ENCODE peak calls at places on chromosomes 5 and 9, in five cellular contexts. T, V, L, W and J are unnamed samples.

GRCh38 chr9:127162046-127162445 is 39.6 kb upstream of the ANGPTL2 start:
- DNase-seq in T (no peak), V (no peak), L (no peak), W (peak; percentile 31), J (no peak)

GRCh38 chr9:78903581-78903980 is 606.7 kb downstream of the PSAT1 start:
- DNase-seq in T (no peak), V (no peak), L (no peak), W (no peak), J (no peak)

GRCh38 chr5:160064441-160064840 is 54.8 kb downstream of the PWWP2A start:
- DNase-seq in T (no peak), V (no peak), L (no peak), W (no peak), J (no peak)

GRCh38 chr5:53167836-53168235 is 58.3 kb upstream of the MOCS2 start:
- DNase-seq in T (no peak), V (no peak), L (no peak), W (no peak), J (no peak)

GRCh38 chr5:107671742-107672211 is 1.0 kb upstream of the EFNA5 start:
- DNase-seq in T (no peak), V (peak; percentile 47), L (no peak), W (no peak), J (no peak)

GRCh38 chr5:172843825-172844576 is 9.9 kb downstream of the ERGIC1 start:
- DNase-seq in T (no peak), V (no peak), L (no peak), W (no peak), J (no peak)

GRCh38 chr9:5832093-5832542 is 799 bp downstream of the ERMP1 start:
- DNase-seq in T (no peak), V (no peak), L (no peak), W (peak; percentile 58), J (no peak)

GRCh38 chr9:36725777-36726356 is 153.2 kb downstream of the MELK start:
- DNase-seq in T (no peak), V (no peak), L (no peak), W (no peak), J (no peak)

GRCh38 chr5:169629847-169630548 is 7.1 kb upstream of the DOCK2 start:
- DNase-seq in T (no peak), V (no peak), L (no peak), W (no peak), J (no peak)

GRCh38 chr9:128551652-128552152 is 685 bp upstream of the SPTAN1 start:
- DNase-seq in T (no peak), V (no peak), L (no peak), W (no peak), J (no peak)

GRCh38 chr5:149747833-149748366 is 17.8 kb downstream of the PPARGC1B start:
- DNase-seq in T (no peak), V (no peak), L (no peak), W (no peak), J (no peak)

GRCh38 chr5:52876456-52876855 is 88.7 kb downstream of the ITGA1 start:
- DNase-seq in T (no peak), V (no peak), L (no peak), W (no peak), J (no peak)

GRCh38 chr9:122844137-122844536 is 15.7 kb upstream of the PDCL start:
- DNase-seq in T (no peak), V (no peak), L (no peak), W (no peak), J (no peak)

GRCh38 chr5:111641533-111642230 is 115.3 kb downstream of the NREP start:
- DNase-seq in T (no peak), V (no peak), L (no peak), W (no peak), J (no peak)

GRCh38 chr9:98248737-98249474 is 6.5 kb downstream of the TBC1D2 start:
- DNase-seq in T (no peak), V (no peak), L (no peak), W (peak; percentile 95), J (no peak)

GRCh38 chr5:138274189-138274853 is at the start of gene GFRA3:
- DNase-seq in T (no peak), V (no peak), L (peak; percentile 14), W (no peak), J (peak; percentile 23)

GRCh38 chr5:174327317-174327864 is 281.9 kb downstream of the NSG2 start:
- DNase-seq in T (no peak), V (peak; percentile 75), L (peak; percentile 87), W (peak; percentile 63), J (peak; percentile 68)

GRCh38 chr5:160520609-160521391 is 99.1 kb downstream of the PTTG1 start:
- DNase-seq in T (no peak), V (no peak), L (no peak), W (no peak), J (no peak)

GRCh38 chr5:158033076-158033475 is 174.1 kb upstream of the CLINT1 start:
- DNase-seq in T (no peak), V (no peak), L (no peak), W (no peak), J (no peak)

GRCh38 chr5:96718635-96719077 is 56.5 kb downstream of the CAST start:
- DNase-seq in T (no peak), V (no peak), L (no peak), W (no peak), J (no peak)

GRCh38 chr9:111795557-111795839 is 761 bp upstream of the SHOC1 start:
- DNase-seq in T (no peak), V (no peak), L (no peak), W (no peak), J (no peak)

GRCh38 chr9:137006116-137007003 is 10.0 kb upstream of the CLIC3 start:
- DNase-seq in T (no peak), V (no peak), L (no peak), W (no peak), J (no peak)

GRCh38 chr9:19127881-19128719 is 808 bp upstream of the PLIN2 start:
- DNase-seq in T (no peak), V (no peak), L (peak; percentile 19), W (no peak), J (peak; percentile 11)

GRCh38 chr5:115423541-115423940 is 121.0 kb downstream of the FEM1C start:
- DNase-seq in T (no peak), V (no peak), L (no peak), W (no peak), J (no peak)

GRCh38 chr5:89181546-89181945 is 298.6 kb upstream of the MEF2C start:
- DNase-seq in T (no peak), V (no peak), L (no peak), W (no peak), J (no peak)

GRCh38 chr5:89178576-89178975 is 295.6 kb upstream of the MEF2C start:
- DNase-seq in T (no peak), V (no peak), L (no peak), W (no peak), J (no peak)

DNA sequence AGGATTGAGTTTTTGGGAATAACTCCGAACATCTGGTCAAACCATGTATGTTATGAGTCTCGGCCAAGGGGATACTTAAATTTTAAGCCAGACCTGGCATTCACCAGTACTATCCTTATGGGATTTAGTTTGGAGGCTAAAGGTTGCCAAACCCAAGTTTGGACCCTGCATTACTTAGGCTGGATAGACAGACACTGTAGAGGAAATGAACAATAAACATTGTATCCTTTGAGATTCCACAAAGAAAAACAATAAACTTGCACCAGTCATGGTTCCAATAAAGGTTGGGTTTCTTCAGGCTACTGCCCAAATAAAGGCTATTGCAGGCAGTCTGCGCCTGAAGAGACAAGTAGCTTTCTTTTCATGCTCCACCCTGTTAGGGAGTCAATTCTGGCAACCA is 296.8 kb upstream of the MEF2C start:
- DNase-seq in T (no peak), V (no peak), L (no peak), W (no peak), J (no peak)
- TF ChIP-seq CTCF in T (no peak), V (no peak), L (no peak), W (no peak), J (no peak)

GRCh38 chr5:120532835-120533234 is 68.7 kb downstream of the PRR16 start:
- DNase-seq in T (no peak), V (peak; percentile 3), L (peak; percentile 53), W (no peak), J (no peak)
- TF ChIP-seq CTCF in T (no peak), V (peak; percentile 49), L (peak; percentile 66), W (no peak), J (peak; percentile 58)

GRCh38 chr5:1011226-1011631 is 2.6 kb downstream of the NKD2 start:
- DNase-seq in T (no peak), V (no peak), L (peak; percentile 69), W (no peak), J (peak; percentile 63)
- TF ChIP-seq CTCF in T (peak; percentile 28), V (peak; percentile 97), L (peak; percentile 66), W (no peak), J (peak; percentile 80)

GRCh38 chr9:124764774-124765438 is 6.2 kb downstream of the NR6A1 start:
- DNase-seq in T (no peak), V (no peak), L (no peak), W (no peak), J (no peak)
- TF ChIP-seq CTCF in T (no peak), V (peak; percentile 23), L (no peak), W (peak; percentile 2), J (peak; percentile 48)

GRCh38 chr5:168075387-168075786 is 216.1 kb upstream of the WWC1 start:
- DNase-seq in T (no peak), V (no peak), L (no peak), W (no peak), J (no peak)

GRCh38 chr5:168073991-168074800 is 217.2 kb upstream of the WWC1 start:
- DNase-seq in T (no peak), V (no peak), L (no peak), W (no peak), J (no peak)

GRCh38 chr5:168072665-168073064 is 218.8 kb upstream of the WWC1 start:
- DNase-seq in T (no peak), V (no peak), L (no peak), W (no peak), J (no peak)

GRCh38 chr5:168073311-168073710 is 218.1 kb upstream of the WWC1 start:
- DNase-seq in T (no peak), V (no peak), L (no peak), W (no peak), J (no peak)

GRCh38 chr5:168076561-168076991 is 214.9 kb upstream of the WWC1 start:
- DNase-seq in T (no peak), V (peak; percentile 2), L (peak; percentile 42), W (peak; percentile 12), J (no peak)
- TF ChIP-seq CTCF in T (no peak), V (peak; percentile 66), L (peak; percentile 51), W (no peak), J (peak; percentile 57)

GRCh38 chr5:127875235-127876021 is 172.2 kb downstream of the CCDC192 start:
- DNase-seq in T (no peak), V (peak; percentile 65), L (peak; percentile 33), W (no peak), J (peak; percentile 11)
- TF ChIP-seq CTCF in T (no peak), V (peak; percentile 5), L (no peak), W (no peak), J (peak; percentile 54)

GRCh38 chr9:88710449-88710848 is 175.5 kb downstream of the NXNL2 start:
- DNase-seq in T (no peak), V (no peak), L (no peak), W (no peak), J (no peak)
- TF ChIP-seq CTCF in T (no peak), V (no peak), L (no peak), W (no peak), J (no peak)

GRCh38 chr9:4740623-4741364 is at the start of gene AK3:
- DNase-seq in T (peak; percentile 43), V (peak; percentile 44), L (peak; percentile 79), W (peak; percentile 86), J (peak; percentile 86)
- TF ChIP-seq CTCF in T (peak; percentile 12), V (no peak), L (no peak), W (no peak), J (peak; percentile 41)